ENCODE peak calls at places on chromosomes 11 and 22, in ten cellular contexts. O, X, U, P, Y, I, M, L, Z and D are unnamed samples.

GRCh38 chr11:113023228-113023627 is 62.0 kb downstream of the NCAM1 start:
- DNase-seq in O (no peak), X (no peak), U (no peak), P (no peak), Y (no peak), I (no peak), M (no peak), L (no peak), Z (no peak), D (no peak)

GRCh38 chr22:35328472-35328885 is 28.8 kb downstream of the TOM1 start:
- DNase-seq in O (no peak), X (no peak), U (no peak), P (peak), Y (no peak), I (peak), M (peak), L (no peak), Z (no peak), D (peak)

GRCh38 chr11:36508743-36509142 is 1.3 kb downstream of the TRAF6 start:
- DNase-seq in O (no peak), X (no peak), U (no peak), P (no peak), Y (no peak), I (no peak), M (no peak), L (no peak), Z (no peak), D (no peak)

GRCh38 chr11:304915-305833 is 2.4 kb upstream of the IFITM2 start:
- DNase-seq in O (no peak), X (no peak), U (peak), P (peak), Y (peak), I (peak), M (peak), L (peak), Z (no peak), D (peak)

GRCh38 chr11:3021125-3021524 is 29.0 kb upstream of the NAP1L4 start:
- DNase-seq in O (peak), X (no peak), U (peak), P (peak), Y (peak), I (peak), M (no peak), L (no peak), Z (no peak), D (no peak)

GRCh38 chr11:128492461-128492860 is 94.9 kb downstream of the ETS1 start:
- DNase-seq in O (no peak), X (no peak), U (no peak), P (peak), Y (no peak), I (no peak), M (no peak), L (no peak), Z (no peak), D (no peak)

GRCh38 chr11:65378208-65378927 is 4.1 kb downstream of the SLC25A45 start:
- DNase-seq in O (no peak), X (no peak), U (no peak), P (no peak), Y (peak), I (no peak), M (no peak), L (no peak), Z (no peak), D (no peak)

GRCh38 chr11:36265793-36266628 is 23.2 kb downstream of the COMMD9 start:
- DNase-seq in O (peak), X (no peak), U (peak), P (peak), Y (peak), I (peak), M (peak), L (peak), Z (peak), D (peak)

GRCh38 chr22:34851918-34852662 is 213.9 kb upstream of the ISX start:
- DNase-seq in O (no peak), X (no peak), U (no peak), P (no peak), Y (no peak), I (no peak), M (no peak), L (no peak), Z (no peak), D (no peak)

GRCh38 chr11:69792611-69793010 is 17.5 kb upstream of the FGF4 start:
- DNase-seq in O (no peak), X (no peak), U (no peak), P (no peak), Y (no peak), I (no peak), M (no peak), L (no peak), Z (no peak), D (no peak)

GRCh38 chr11:61828629-61829407 is 718 bp downstream of the FADS2 start:
- DNase-seq in O (no peak), X (no peak), U (peak), P (peak), Y (no peak), I (no peak), M (peak), L (no peak), Z (no peak), D (no peak)

GRCh38 chr11:33802414-33802950 is 28.2 kb upstream of the FBXO3 start:
- DNase-seq in O (peak), X (no peak), U (peak), P (peak), Y (peak), I (peak), M (peak), L (no peak), Z (peak), D (no peak)

GRCh38 chr11:2463766-2464277 is 19.0 kb downstream of the KCNQ1 start:
- DNase-seq in O (no peak), X (no peak), U (no peak), P (no peak), Y (no peak), I (peak), M (no peak), L (no peak), Z (no peak), D (peak)

GRCh38 chr11:113647108-113647507 is 59.0 kb downstream of the TMPRSS5 start:
- DNase-seq in O (no peak), X (no peak), U (no peak), P (no peak), Y (no peak), I (no peak), M (no peak), L (no peak), Z (no peak), D (no peak)

DNA sequence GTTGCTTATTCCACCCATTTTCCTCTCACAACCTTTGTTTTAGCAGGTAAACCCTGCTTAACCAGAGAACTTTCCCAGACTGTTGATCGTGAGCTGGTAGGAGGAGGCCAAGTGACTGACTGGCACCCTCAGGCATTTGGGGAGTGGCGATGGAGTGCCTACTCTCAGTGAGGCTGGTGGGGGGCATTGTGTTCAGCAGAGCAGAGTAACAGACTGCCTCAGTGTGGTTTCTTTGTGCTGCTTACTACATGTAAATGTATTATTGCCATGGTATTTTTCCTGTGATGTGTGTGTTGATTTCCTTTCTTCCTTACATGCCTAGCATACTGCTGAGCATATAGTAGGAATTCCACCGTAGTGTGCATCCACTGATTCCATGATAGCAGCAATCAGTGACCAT is 2.6 kb downstream of the MARK2 start:
- DNase-seq in O (no peak), X (no peak), U (peak), P (peak), Y (no peak), I (no peak), M (no peak), L (no peak), Z (no peak), D (no peak)
- TF ChIP-seq POLR2AphosphoS5 in O (no peak), X (no peak), U (no peak), P (no peak), Y (no peak), I (no peak), M (no peak), L (no peak), Z (no peak), D (no peak)

DNA sequence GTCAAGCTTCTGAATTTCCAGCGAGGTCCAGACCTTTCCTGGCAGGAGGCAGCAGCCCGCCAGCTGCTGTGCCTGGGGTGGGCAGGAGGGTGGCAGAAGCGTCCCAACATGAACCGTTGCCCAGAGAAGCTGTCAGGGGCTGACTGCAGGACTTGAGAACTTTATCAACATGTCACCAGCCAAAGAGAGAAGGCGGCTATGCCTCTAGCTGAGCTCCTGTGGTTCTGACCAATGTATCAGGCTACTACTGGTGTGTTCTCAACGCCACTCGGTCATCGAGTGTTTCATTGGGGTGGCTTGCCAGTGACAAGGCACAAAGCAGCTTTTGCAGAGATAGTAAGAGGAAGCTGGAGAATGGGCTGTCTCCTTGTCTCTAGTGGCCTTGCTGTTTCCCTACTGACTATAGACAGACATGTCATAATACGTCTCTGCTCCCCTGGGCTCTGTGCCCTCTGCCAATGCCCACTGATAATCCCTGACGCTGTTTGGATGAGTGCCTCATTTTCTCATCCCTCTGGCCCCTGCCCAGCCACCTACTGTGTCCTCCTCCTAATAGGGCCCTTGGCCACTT is 17.6 kb upstream of the ASCC2 start:
- DNase-seq in O (no peak), X (no peak), U (no peak), P (no peak), Y (no peak), I (no peak), M (no peak), L (no peak), Z (no peak), D (no peak)
- H3K27ac ChIP-seq in O (no peak), X (no peak), U (no peak), P (no peak), Y (no peak), I (no peak), M (no peak), L (no peak), Z (no peak), D (peak)

GRCh38 chr22:50283821-50284220 is 13.6 kb upstream of the MAPK11 start:
- DNase-seq in O (no peak), X (no peak), U (no peak), P (no peak), Y (no peak), I (no peak), M (no peak), L (no peak), Z (no peak), D (no peak)

GRCh38 chr22:50280708-50281383 is 10.7 kb upstream of the MAPK11 start:
- DNase-seq in O (no peak), X (no peak), U (no peak), P (no peak), Y (no peak), I (no peak), M (no peak), L (no peak), Z (no peak), D (no peak)

GRCh38 chr22:50281957-50282356 is 11.8 kb upstream of the MAPK11 start:
- DNase-seq in O (no peak), X (no peak), U (no peak), P (no peak), Y (no peak), I (peak), M (no peak), L (no peak), Z (no peak), D (no peak)

GRCh38 chr22:50281384-50281760 is 11.2 kb upstream of the MAPK11 start:
- DNase-seq in O (no peak), X (no peak), U (no peak), P (no peak), Y (no peak), I (no peak), M (no peak), L (no peak), Z (no peak), D (no peak)

GRCh38 chr22:50282361-50283144 is 12.4 kb upstream of the MAPK11 start:
- DNase-seq in O (peak), X (no peak), U (peak), P (no peak), Y (no peak), I (peak), M (no peak), L (peak), Z (no peak), D (no peak)
- TF ChIP-seq POLR2AphosphoS5 in O (peak), X (no peak), U (peak), P (no peak), Y (no peak), I (peak), M (no peak), L (peak), Z (no peak), D (peak)

DNA sequence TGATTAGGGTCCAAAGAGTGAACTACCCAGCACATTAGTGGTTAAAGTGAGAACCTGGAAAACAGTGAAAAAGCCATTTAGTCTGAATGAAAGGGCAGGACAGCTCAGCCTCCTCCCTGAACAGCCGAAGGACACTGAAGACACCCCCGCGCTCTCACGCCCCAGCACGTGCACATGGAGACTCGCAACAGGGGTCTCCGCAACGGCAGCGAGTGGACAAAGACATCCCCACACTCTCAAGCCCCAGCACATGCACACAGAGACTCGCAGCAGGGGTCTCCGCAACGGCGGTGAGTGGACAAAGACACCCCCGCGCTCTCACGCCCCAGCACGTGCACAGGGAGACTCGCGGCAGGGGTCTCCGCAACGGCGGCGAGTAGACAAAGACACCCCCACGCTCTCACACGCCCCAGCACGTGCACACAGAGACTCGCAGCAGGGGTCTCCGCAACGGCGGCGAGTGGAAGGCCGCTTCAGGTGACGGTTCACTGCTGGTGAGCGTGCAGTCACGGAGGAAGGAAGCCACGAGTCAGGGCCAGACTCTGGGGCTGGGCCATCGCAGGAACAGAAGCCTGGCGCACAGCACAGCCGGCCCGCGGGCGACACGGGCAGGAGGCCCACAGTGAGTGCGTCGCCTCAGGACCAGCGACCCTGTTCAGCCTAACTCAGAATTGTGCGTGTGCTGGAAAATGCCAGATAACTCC is 43.6 kb downstream of the BRD1 start:
- DNase-seq in O (no peak), X (no peak), U (no peak), P (no peak), Y (no peak), I (no peak), M (peak), L (no peak), Z (no peak), D (no peak)
- H3K27ac ChIP-seq in O (no peak), X (no peak), U (no peak), P (no peak), Y (no peak), I (no peak), M (no peak), L (no peak), Z (no peak), D (peak)